ENCODE peak calls at places on chromosomes 7 and 10, in six cellular contexts. One of them, this sample, is unnamed.

GRCh38 chr7:50779427-50779826 is 3.3 kb downstream of the GRB10 start:
- DNase-seq in OCI-LY7: no peak
- DNase-seq in heart right ventricle: no peak
- DNase-seq in psoas muscle: no peak
- DNase-seq in body of pancreas: no peak
- DNase-seq in CD8-positive, alpha-beta T cell: no peak
- DNase-seq in this sample: no peak

GRCh38 chr10:131874991-131875451 is 25.8 kb upstream of the PPP2R2D start:
- DNase-seq in OCI-LY7: peak; percentile 80
- DNase-seq in heart right ventricle: peak; percentile 61
- DNase-seq in psoas muscle: peak; percentile 85
- DNase-seq in body of pancreas: peak; percentile 76
- DNase-seq in CD8-positive, alpha-beta T cell: peak; percentile 19
- DNase-seq in this sample: peak; percentile 82

GRCh38 chr7:47384755-47385475 is 197.0 kb downstream of the TNS3 start:
- DNase-seq in OCI-LY7: no peak
- DNase-seq in heart right ventricle: no peak
- DNase-seq in psoas muscle: peak; percentile 31
- DNase-seq in body of pancreas: no peak
- DNase-seq in CD8-positive, alpha-beta T cell: no peak
- DNase-seq in this sample: no peak

GRCh38 chr7:100585511-100586265 is at the start of gene LRCH4:
- DNase-seq in OCI-LY7: peak; percentile 63
- DNase-seq in heart right ventricle: no peak
- DNase-seq in psoas muscle: no peak
- DNase-seq in body of pancreas: peak; percentile 70
- DNase-seq in CD8-positive, alpha-beta T cell: peak; percentile 48
- DNase-seq in this sample: peak; percentile 68

GRCh38 chr7:84154991-84155781 is 39.4 kb downstream of the SEMA3A start:
- DNase-seq in OCI-LY7: no peak
- DNase-seq in heart right ventricle: no peak
- DNase-seq in psoas muscle: no peak
- DNase-seq in body of pancreas: no peak
- DNase-seq in CD8-positive, alpha-beta T cell: no peak
- DNase-seq in this sample: no peak

GRCh38 chr10:117094856-117095255 is 43.2 kb downstream of the VAX1 start:
- DNase-seq in OCI-LY7: no peak
- DNase-seq in heart right ventricle: no peak
- DNase-seq in psoas muscle: no peak
- DNase-seq in body of pancreas: no peak
- DNase-seq in CD8-positive, alpha-beta T cell: no peak
- DNase-seq in this sample: no peak

GRCh38 chr7:125747966-125748365 is 818.3 kb upstream of the POT1 start:
- DNase-seq in OCI-LY7: no peak
- DNase-seq in heart right ventricle: no peak
- DNase-seq in psoas muscle: no peak
- DNase-seq in body of pancreas: no peak
- DNase-seq in CD8-positive, alpha-beta T cell: no peak
- DNase-seq in this sample: no peak

GRCh38 chr10:91247360-91248111 is 27.1 kb downstream of the PCGF5 start:
- DNase-seq in OCI-LY7: no peak
- DNase-seq in heart right ventricle: no peak
- DNase-seq in psoas muscle: peak; percentile 55
- DNase-seq in body of pancreas: no peak
- DNase-seq in CD8-positive, alpha-beta T cell: no peak
- DNase-seq in this sample: no peak

GRCh38 chr10:18044976-18045720 is 93.4 kb downstream of the SLC39A12 start:
- DNase-seq in OCI-LY7: no peak
- DNase-seq in heart right ventricle: no peak
- DNase-seq in psoas muscle: no peak
- DNase-seq in body of pancreas: no peak
- DNase-seq in CD8-positive, alpha-beta T cell: no peak
- DNase-seq in this sample: no peak

GRCh38 chr10:63468947-63469346 is 3.2 kb upstream of the JMJD1C start:
- DNase-seq in OCI-LY7: no peak
- DNase-seq in heart right ventricle: no peak
- DNase-seq in psoas muscle: no peak
- DNase-seq in body of pancreas: no peak
- DNase-seq in CD8-positive, alpha-beta T cell: no peak
- DNase-seq in this sample: no peak

GRCh38 chr7:12107841-12108249 is 103.2 kb upstream of the TMEM106B start:
- DNase-seq in OCI-LY7: no peak
- DNase-seq in heart right ventricle: no peak
- DNase-seq in psoas muscle: no peak
- DNase-seq in body of pancreas: no peak
- DNase-seq in CD8-positive, alpha-beta T cell: no peak
- DNase-seq in this sample: no peak

GRCh38 chr7:30914611-30915601 is 3.3 kb downstream of the AQP1 start:
- DNase-seq in OCI-LY7: no peak
- DNase-seq in heart right ventricle: no peak
- DNase-seq in psoas muscle: peak; percentile 32
- DNase-seq in body of pancreas: no peak
- DNase-seq in CD8-positive, alpha-beta T cell: no peak
- DNase-seq in this sample: peak; percentile 88

GRCh38 chr7:4771737-4772136 is 3.7 kb upstream of the AP5Z1 start:
- DNase-seq in OCI-LY7: no peak
- DNase-seq in heart right ventricle: no peak
- DNase-seq in psoas muscle: peak; percentile 39
- DNase-seq in body of pancreas: no peak
- DNase-seq in CD8-positive, alpha-beta T cell: no peak
- DNase-seq in this sample: no peak

GRCh38 chr7:50637725-50638643 is 72.8 kb upstream of the DDC start:
- DNase-seq in OCI-LY7: no peak
- DNase-seq in heart right ventricle: no peak
- DNase-seq in psoas muscle: no peak
- DNase-seq in body of pancreas: no peak
- DNase-seq in CD8-positive, alpha-beta T cell: no peak
- DNase-seq in this sample: no peak

GRCh38 chr10:84097787-84098353 is 41.4 kb upstream of the GHITM start:
- DNase-seq in OCI-LY7: peak; percentile 10
- DNase-seq in heart right ventricle: no peak
- DNase-seq in psoas muscle: no peak
- DNase-seq in body of pancreas: no peak
- DNase-seq in CD8-positive, alpha-beta T cell: no peak
- DNase-seq in this sample: no peak

GRCh38 chr10:32190890-32191491 is 134.8 kb upstream of the KIF5B start:
- DNase-seq in OCI-LY7: peak; percentile 71
- DNase-seq in heart right ventricle: no peak
- DNase-seq in psoas muscle: no peak
- DNase-seq in body of pancreas: no peak
- DNase-seq in CD8-positive, alpha-beta T cell: no peak
- DNase-seq in this sample: no peak

GRCh38 chr10:97821308-97822038 is 28.2 kb upstream of the GOLGA7B start:
- DNase-seq in OCI-LY7: no peak
- DNase-seq in heart right ventricle: no peak
- DNase-seq in psoas muscle: peak; percentile 80
- DNase-seq in body of pancreas: no peak
- DNase-seq in CD8-positive, alpha-beta T cell: no peak
- DNase-seq in this sample: no peak

GRCh38 chr7:106054133-106054532 is 58.0 kb downstream of the SYPL1 start:
- DNase-seq in OCI-LY7: no peak
- DNase-seq in heart right ventricle: no peak
- DNase-seq in psoas muscle: no peak
- DNase-seq in body of pancreas: no peak
- DNase-seq in CD8-positive, alpha-beta T cell: no peak
- DNase-seq in this sample: no peak

GRCh38 chr10:93152136-93152535 is 78.4 kb downstream of the CYP26A1 start:
- DNase-seq in OCI-LY7: no peak
- DNase-seq in heart right ventricle: no peak
- DNase-seq in psoas muscle: no peak
- DNase-seq in body of pancreas: no peak
- DNase-seq in CD8-positive, alpha-beta T cell: no peak
- DNase-seq in this sample: no peak

GRCh38 chr7:6379881-6380280 is 67.9 kb downstream of the DAGLB start:
- DNase-seq in OCI-LY7: no peak
- DNase-seq in heart right ventricle: no peak
- DNase-seq in psoas muscle: no peak
- DNase-seq in body of pancreas: no peak
- DNase-seq in CD8-positive, alpha-beta T cell: no peak
- DNase-seq in this sample: no peak

GRCh38 chr10:21832751-21833150 is 170.8 kb downstream of the DNAJC1 start:
- DNase-seq in OCI-LY7: no peak
- DNase-seq in heart right ventricle: no peak
- DNase-seq in psoas muscle: no peak
- DNase-seq in body of pancreas: no peak
- DNase-seq in CD8-positive, alpha-beta T cell: no peak
- DNase-seq in this sample: no peak

GRCh38 chr7:78134256-78134655 is 335.7 kb downstream of the PHTF2 start:
- DNase-seq in OCI-LY7: peak; percentile 52
- DNase-seq in heart right ventricle: no peak
- DNase-seq in psoas muscle: no peak
- DNase-seq in body of pancreas: no peak
- DNase-seq in CD8-positive, alpha-beta T cell: no peak
- DNase-seq in this sample: peak; percentile 10

GRCh38 chr10:85642421-85643170 is 724.0 kb downstream of the GRID1 start:
- DNase-seq in OCI-LY7: no peak
- DNase-seq in heart right ventricle: no peak
- DNase-seq in psoas muscle: no peak
- DNase-seq in body of pancreas: no peak
- DNase-seq in CD8-positive, alpha-beta T cell: no peak
- DNase-seq in this sample: peak; percentile 23

GRCh38 chr7:47720141-47720906 is 138.4 kb upstream of the TNS3 start:
- DNase-seq in OCI-LY7: peak; percentile 36
- DNase-seq in heart right ventricle: peak; percentile 55
- DNase-seq in psoas muscle: peak; percentile 79
- DNase-seq in body of pancreas: peak; percentile 60
- DNase-seq in CD8-positive, alpha-beta T cell: no peak
- DNase-seq in this sample: no peak

GRCh38 chr10:35492387-35493195 is 112.5 kb upstream of the GJD4 start:
- DNase-seq in OCI-LY7: no peak
- DNase-seq in heart right ventricle: no peak
- DNase-seq in psoas muscle: no peak
- DNase-seq in body of pancreas: no peak
- DNase-seq in CD8-positive, alpha-beta T cell: no peak
- DNase-seq in this sample: peak; percentile 23

GRCh38 chr7:18361756-18362155 is 133.8 kb upstream of the HDAC9 start:
- DNase-seq in OCI-LY7: no peak
- DNase-seq in heart right ventricle: no peak
- DNase-seq in psoas muscle: no peak
- DNase-seq in body of pancreas: peak; percentile 26
- DNase-seq in CD8-positive, alpha-beta T cell: no peak
- DNase-seq in this sample: no peak

GRCh38 chr7:1531263-1531978 is 919 bp downstream of the MAFK start:
- DNase-seq in OCI-LY7: peak; percentile 41
- DNase-seq in heart right ventricle: peak; percentile 45
- DNase-seq in psoas muscle: peak; percentile 72
- DNase-seq in body of pancreas: peak; percentile 63
- DNase-seq in CD8-positive, alpha-beta T cell: peak; percentile 25
- DNase-seq in this sample: no peak

GRCh38 chr7:110386006-110386405 is 704.9 kb upstream of the LRRN3 start:
- DNase-seq in OCI-LY7: no peak
- DNase-seq in heart right ventricle: no peak
- DNase-seq in psoas muscle: no peak
- DNase-seq in body of pancreas: no peak
- DNase-seq in CD8-positive, alpha-beta T cell: no peak
- DNase-seq in this sample: no peak

GRCh38 chr10:121886997-121887622 is 40.7 kb downstream of the ATE1 start:
- DNase-seq in OCI-LY7: peak; percentile 67
- DNase-seq in heart right ventricle: peak; percentile 51
- DNase-seq in psoas muscle: no peak
- DNase-seq in body of pancreas: peak; percentile 63
- DNase-seq in CD8-positive, alpha-beta T cell: peak; percentile 11
- DNase-seq in this sample: peak; percentile 58

GRCh38 chr7:157593541-157593940 is 256.7 kb downstream of the DNAJB6 start:
- DNase-seq in OCI-LY7: no peak
- DNase-seq in heart right ventricle: no peak
- DNase-seq in psoas muscle: no peak
- DNase-seq in body of pancreas: no peak
- DNase-seq in CD8-positive, alpha-beta T cell: no peak
- DNase-seq in this sample: no peak
- TF ChIP-seq CTCF in OCI-LY7: no peak
- TF ChIP-seq CTCF in heart right ventricle: no peak
- TF ChIP-seq CTCF in psoas muscle: no peak
- TF ChIP-seq CTCF in body of pancreas: no peak
- TF ChIP-seq CTCF in CD8-positive, alpha-beta T cell: no peak
- TF ChIP-seq CTCF in this sample: no peak

GRCh38 chr7:43584200-43584586 is 1.3 kb downstream of the STK17A start:
- DNase-seq in OCI-LY7: peak; percentile 61
- DNase-seq in heart right ventricle: peak; percentile 29
- DNase-seq in psoas muscle: no peak
- DNase-seq in body of pancreas: peak; percentile 45
- DNase-seq in CD8-positive, alpha-beta T cell: no peak
- DNase-seq in this sample: peak; percentile 54

GRCh38 chr7:43582503-43583423 is at the start of gene STK17A:
- DNase-seq in OCI-LY7: peak; percentile 94
- DNase-seq in heart right ventricle: peak; percentile 91
- DNase-seq in psoas muscle: peak; percentile 95
- DNase-seq in body of pancreas: peak; percentile 94
- DNase-seq in CD8-positive, alpha-beta T cell: peak; percentile 91
- DNase-seq in this sample: peak; percentile 98

GRCh38 chr7:43585521-43585920 is 2.6 kb downstream of the STK17A start:
- DNase-seq in OCI-LY7: peak; percentile 51
- DNase-seq in heart right ventricle: no peak
- DNase-seq in psoas muscle: no peak
- DNase-seq in body of pancreas: no peak
- DNase-seq in CD8-positive, alpha-beta T cell: no peak
- DNase-seq in this sample: no peak

GRCh38 chr7:43586251-43586900 is 3.5 kb downstream of the STK17A start:
- DNase-seq in OCI-LY7: peak; percentile 24
- DNase-seq in heart right ventricle: no peak
- DNase-seq in psoas muscle: no peak
- DNase-seq in body of pancreas: no peak
- DNase-seq in CD8-positive, alpha-beta T cell: no peak
- DNase-seq in this sample: no peak

GRCh38 chr7:43583424-43584199 is 704 bp downstream of the STK17A start:
- DNase-seq in OCI-LY7: peak; percentile 83
- DNase-seq in heart right ventricle: peak; percentile 69
- DNase-seq in psoas muscle: peak; percentile 85
- DNase-seq in body of pancreas: peak; percentile 79
- DNase-seq in CD8-positive, alpha-beta T cell: peak; percentile 48
- DNase-seq in this sample: peak; percentile 81
- TF ChIP-seq CTCF in OCI-LY7: peak; percentile 49
- TF ChIP-seq CTCF in heart right ventricle: peak; percentile 28
- TF ChIP-seq CTCF in psoas muscle: peak; percentile 8
- TF ChIP-seq CTCF in body of pancreas: peak; percentile 7
- TF ChIP-seq CTCF in CD8-positive, alpha-beta T cell: no peak
- TF ChIP-seq CTCF in this sample: peak; percentile 14

DNA sequence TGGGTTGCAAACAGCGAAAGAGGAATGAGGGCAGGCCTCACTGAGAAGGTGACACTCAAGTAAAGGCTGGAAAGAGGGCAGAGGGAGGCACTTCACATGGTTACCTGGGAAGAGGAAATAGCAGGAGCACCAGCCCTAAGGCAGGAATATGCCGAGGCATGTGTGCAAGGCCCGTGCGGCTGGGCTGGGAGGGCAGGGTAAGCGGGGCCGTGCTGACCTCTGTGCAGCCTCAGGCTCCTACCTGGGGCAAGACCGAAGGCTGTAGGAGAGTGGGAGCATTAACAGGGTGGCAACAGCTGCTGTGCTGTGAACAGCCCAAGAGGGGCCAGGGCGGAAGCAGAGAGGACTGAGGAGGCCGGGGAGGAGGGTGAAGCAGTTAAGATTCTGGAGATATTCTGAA is 24.0 kb upstream of the SH3PXD2A start:
- DNase-seq in OCI-LY7: no peak
- DNase-seq in heart right ventricle: no peak
- DNase-seq in psoas muscle: no peak
- DNase-seq in body of pancreas: no peak
- DNase-seq in CD8-positive, alpha-beta T cell: no peak
- DNase-seq in this sample: no peak
- TF ChIP-seq CTCF in OCI-LY7: no peak
- TF ChIP-seq CTCF in heart right ventricle: no peak
- TF ChIP-seq CTCF in psoas muscle: no peak
- TF ChIP-seq CTCF in body of pancreas: no peak
- TF ChIP-seq CTCF in CD8-positive, alpha-beta T cell: no peak
- TF ChIP-seq CTCF in this sample: no peak

GRCh38 chr10:129305046-129305445 is 162.0 kb upstream of the MGMT start:
- DNase-seq in OCI-LY7: no peak
- DNase-seq in heart right ventricle: no peak
- DNase-seq in psoas muscle: no peak
- DNase-seq in body of pancreas: no peak
- DNase-seq in CD8-positive, alpha-beta T cell: no peak
- DNase-seq in this sample: no peak
- TF ChIP-seq CTCF in OCI-LY7: no peak
- TF ChIP-seq CTCF in heart right ventricle: no peak
- TF ChIP-seq CTCF in psoas muscle: no peak
- TF ChIP-seq CTCF in body of pancreas: no peak
- TF ChIP-seq CTCF in CD8-positive, alpha-beta T cell: no peak
- TF ChIP-seq CTCF in this sample: no peak

This sample was measured in Calu3.